ENCODE peak calls at places on chromosome 16, in ten cellular contexts. I is OCI-LY7, V is GM20000, J is ovary, D is GM13976, F is thoracic aorta, G is fibroblast of pulmonary artery, P is cardiac fibroblast, U is AG04449, W is A549. C is an unnamed sample.

GRCh38 chr16:89120281-89120680 is 26.6 kb downstream of the ACSF3 start:
- DNase-seq in I (no peak), V (no peak), J (no peak), D (no peak), F (no peak), G (no peak), P (no peak), U (no peak), W (no peak), C (no peak)

GRCh38 chr16:13316008-13316407 is 414.6 kb downstream of the SHISA9 start:
- DNase-seq in I (no peak), V (no peak), J (no peak), D (no peak), F (no peak), G (no peak), P (peak; percentile 0), U (no peak), W (no peak), C (no peak)

GRCh38 chr16:23235176-23235575 is 52.6 kb downstream of the SCNN1G start:
- DNase-seq in I (no peak), V (no peak), J (no peak), D (no peak), F (no peak), G (no peak), P (no peak), U (no peak), W (no peak), C (no peak)

GRCh38 chr16:6682142-6682811 is 650.4 kb upstream of the RBFOX1 start:
- DNase-seq in I (peak; percentile 35), V (peak; percentile 24), J (no peak), D (peak; percentile 26), F (no peak), G (no peak), P (no peak), U (no peak), W (peak; percentile 14), C (no peak)

GRCh38 chr16:58464047-58464915 is 35.7 kb upstream of the NDRG4 start:
- DNase-seq in I (no peak), V (peak; percentile 49), J (no peak), D (peak; percentile 55), F (no peak), G (no peak), P (no peak), U (no peak), W (no peak), C (no peak)

GRCh38 chr16:17397499-17397891 is 73.3 kb downstream of the XYLT1 start:
- DNase-seq in I (no peak), V (no peak), J (no peak), D (no peak), F (no peak), G (peak; percentile 46), P (peak; percentile 50), U (no peak), W (peak; percentile 35), C (peak; percentile 74)

GRCh38 chr16:57893559-57894389 is 77.2 kb downstream of the CNGB1 start:
- DNase-seq in I (no peak), V (no peak), J (no peak), D (no peak), F (no peak), G (peak; percentile 97), P (peak; percentile 85), U (peak; percentile 37), W (peak; percentile 96), C (peak; percentile 74)

GRCh38 chr16:11560701-11561439 is 25.8 kb downstream of the LITAF start:
- DNase-seq in I (no peak), V (no peak), J (peak; percentile 52), D (no peak), F (no peak), G (no peak), P (peak; percentile 46), U (no peak), W (no peak), C (peak; percentile 43)

GRCh38 chr16:67842509-67843342 is 606 bp downstream of the THAP11 start:
- DNase-seq in I (peak; percentile 75), V (peak; percentile 74), J (peak; percentile 61), D (peak; percentile 54), F (no peak), G (peak; percentile 56), P (peak; percentile 66), U (no peak), W (peak; percentile 48), C (peak; percentile 30)

GRCh38 chr16:28572659-28573510 is 19.2 kb downstream of the SGF29 start:
- DNase-seq in I (no peak), V (no peak), J (peak; percentile 52), D (no peak), F (no peak), G (peak; percentile 30), P (peak; percentile 39), U (no peak), W (no peak), C (no peak)

GRCh38 chr16:66928702-66929388 is 3.5 kb upstream of the RRAD start:
- DNase-seq in I (peak; percentile 29), V (peak; percentile 56), J (no peak), D (no peak), F (no peak), G (peak; percentile 25), P (peak; percentile 43), U (no peak), W (peak; percentile 56), C (peak; percentile 37)

GRCh38 chr16:72134507-72134906 is 37.4 kb downstream of the PMFBP1 start:
- DNase-seq in I (no peak), V (no peak), J (no peak), D (no peak), F (no peak), G (no peak), P (no peak), U (no peak), W (no peak), C (no peak)

GRCh38 chr16:30030011-30030685 is 923 bp downstream of the TLCD3B start:
- DNase-seq in I (no peak), V (no peak), J (no peak), D (no peak), F (no peak), G (no peak), P (no peak), U (no peak), W (no peak), C (no peak)

GRCh38 chr16:12403746-12404658 is 399.7 kb downstream of the CPPED1 start:
- DNase-seq in I (no peak), V (no peak), J (no peak), D (no peak), F (no peak), G (no peak), P (no peak), U (no peak), W (no peak), C (no peak)

GRCh38 chr16:86101135-86101911 is 202.4 kb downstream of the IRF8 start:
- DNase-seq in I (no peak), V (no peak), J (no peak), D (no peak), F (no peak), G (no peak), P (no peak), U (no peak), W (no peak), C (no peak)

GRCh38 chr16:90031931-90032663 is 12.8 kb upstream of the DBNDD1 start:
- DNase-seq in I (no peak), V (no peak), J (no peak), D (no peak), F (no peak), G (peak; percentile 61), P (peak; percentile 63), U (no peak), W (no peak), C (peak; percentile 25)

DNA sequence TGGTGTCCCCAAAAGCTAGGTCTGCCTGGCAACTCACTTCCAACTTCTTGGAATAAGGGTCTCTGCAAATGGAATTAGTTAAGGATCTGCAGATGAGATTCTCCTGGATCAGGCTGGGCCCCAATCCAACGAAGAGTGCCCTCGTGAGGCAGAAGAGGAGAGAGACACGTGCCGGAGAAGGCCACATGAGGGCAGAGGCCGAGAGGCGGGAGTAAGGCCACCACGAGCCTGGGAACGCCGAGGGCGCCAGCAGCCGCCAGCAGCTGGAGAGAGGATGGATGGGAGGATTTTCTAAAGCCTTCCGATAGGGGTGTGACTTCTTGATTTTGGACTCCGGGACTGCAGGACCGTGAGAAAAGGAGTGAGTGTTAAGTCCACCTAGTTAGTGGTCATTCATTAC is 76.3 kb downstream of the JPH3 start:
- DNase-seq in I (no peak), V (no peak), J (no peak), D (no peak), F (no peak), G (no peak), P (peak; percentile 5), U (no peak), W (peak; percentile 56), C (no peak)
- TF ChIP-seq CTCF in I (no peak), V (no peak), J (no peak), D (no peak), F (no peak), G (no peak), P (no peak), U (peak; percentile 28), W (peak; percentile 33), C (no peak)

DNA sequence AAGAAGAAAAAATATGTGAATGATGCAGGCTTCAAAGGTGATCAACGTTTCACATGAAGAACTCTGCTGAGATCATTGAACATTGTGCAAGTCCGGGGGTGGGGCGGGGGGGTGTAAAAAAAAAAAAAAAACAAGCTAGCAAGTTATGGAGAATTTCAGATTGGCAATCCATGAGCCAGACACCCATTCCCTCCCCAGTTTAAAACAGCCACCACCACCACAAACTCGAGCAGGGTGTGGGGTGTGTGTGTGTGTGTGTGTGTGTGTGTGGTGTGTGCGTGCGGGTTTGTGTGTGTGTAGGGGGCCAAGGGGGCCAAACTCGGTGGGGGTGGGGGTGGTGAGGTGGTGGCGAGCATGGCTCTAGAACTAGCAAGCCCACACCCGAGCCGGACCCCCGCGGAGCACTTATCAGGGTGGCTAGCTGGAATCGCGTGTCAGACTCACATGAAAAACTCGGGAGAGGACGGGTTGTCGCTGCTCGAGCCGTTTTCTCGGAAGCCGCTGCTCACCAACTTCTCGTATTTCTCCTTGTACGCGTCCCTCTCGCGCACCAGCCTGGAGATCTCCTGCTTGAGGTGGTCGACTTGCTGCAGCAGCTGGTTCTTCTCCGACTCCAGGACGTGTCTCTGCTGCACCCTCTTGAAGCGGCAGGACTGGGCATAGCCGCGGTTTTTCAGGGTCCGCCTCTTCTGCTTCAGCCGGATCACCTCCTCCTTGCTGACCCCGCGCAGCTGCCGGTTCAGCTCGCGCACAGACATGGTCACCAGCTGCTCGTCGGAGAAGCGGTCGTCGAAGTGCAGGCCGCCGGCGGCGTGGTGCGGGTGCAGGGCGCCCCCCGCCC is 2.0 kb downstream of the MAF start:
- DNase-seq in I (no peak), V (no peak), J (peak; percentile 67), D (peak; percentile 34), F (peak; percentile 16), G (peak; percentile 23), P (peak; percentile 47), U (no peak), W (peak; percentile 66), C (no peak)
- TF ChIP-seq CTCF in I (no peak), V (no peak), J (no peak), D (no peak), F (peak; percentile 36), G (no peak), P (no peak), U (no peak), W (no peak), C (no peak)

GRCh38 chr16:56729736-56730662 is at the start of gene NUP93:
- DNase-seq in I (peak; percentile 95), V (peak; percentile 94), J (peak; percentile 93), D (peak; percentile 96), F (peak; percentile 63), G (peak; percentile 93), P (peak; percentile 94), U (peak; percentile 37), W (peak; percentile 92), C (peak; percentile 85)
- TF ChIP-seq CTCF in I (peak; percentile 52), V (no peak), J (no peak), D (no peak), F (no peak), G (no peak), P (no peak), U (no peak), W (no peak), C (no peak)

GRCh38 chr16:55277536-55277935 is 46.5 kb upstream of the IRX6 start:
- DNase-seq in I (no peak), V (no peak), J (no peak), D (no peak), F (no peak), G (no peak), P (no peak), U (no peak), W (no peak), C (no peak)
- TF ChIP-seq CTCF in I (no peak), V (no peak), J (no peak), D (no peak), F (no peak), G (no peak), P (no peak), U (no peak), W (no peak), C (no peak)